ENCODE peak calls at places on chromosomes 5 and 9, in five cellular contexts. One of them, this sample, is unnamed.

GRCh38 chr5:81788271-81788670 is 37.4 kb upstream of the SSBP2 start:
- DNase-seq in fibroblast of mammary gland: no peak
- DNase-seq in heart left ventricle: no peak
- DNase-seq in Calu3: no peak
- DNase-seq in dorsolateral prefrontal cortex: no peak
- DNase-seq in this sample: no peak

GRCh38 chr5:179800696-179801201 is 5.9 kb downstream of the MGAT4B start:
- DNase-seq in heart left ventricle: peak
- DNase-seq in Calu3: no peak
- DNase-seq in fibroblast of mammary gland: no peak
- DNase-seq in dorsolateral prefrontal cortex: no peak
- DNase-seq in this sample: no peak

GRCh38 chr9:18269561-18269960 is 204.4 kb upstream of the ADAMTSL1 start:
- DNase-seq in dorsolateral prefrontal cortex: no peak
- DNase-seq in Calu3: no peak
- DNase-seq in fibroblast of mammary gland: no peak
- DNase-seq in heart left ventricle: no peak
- DNase-seq in this sample: no peak

GRCh38 chr5:141692533-141692888 is 10.5 kb upstream of the ARAP3 start:
- DNase-seq in heart left ventricle: no peak
- DNase-seq in dorsolateral prefrontal cortex: no peak
- DNase-seq in Calu3: no peak
- DNase-seq in fibroblast of mammary gland: no peak
- DNase-seq in this sample: no peak

GRCh38 chr5:140239939-140240700 is 62.8 kb downstream of the PFDN1 start:
- DNase-seq in Calu3: peak
- DNase-seq in heart left ventricle: peak
- DNase-seq in dorsolateral prefrontal cortex: peak
- DNase-seq in fibroblast of mammary gland: peak
- DNase-seq in this sample: peak

GRCh38 chr5:149855371-149855770 is 89.2 kb downstream of the PDE6A start:
- DNase-seq in heart left ventricle: no peak
- DNase-seq in fibroblast of mammary gland: no peak
- DNase-seq in Calu3: no peak
- DNase-seq in dorsolateral prefrontal cortex: no peak
- DNase-seq in this sample: no peak

GRCh38 chr9:6498982-6499381 is 86.0 kb downstream of the UHRF2 start:
- DNase-seq in Calu3: no peak
- DNase-seq in dorsolateral prefrontal cortex: no peak
- DNase-seq in heart left ventricle: no peak
- DNase-seq in fibroblast of mammary gland: peak
- DNase-seq in this sample: no peak

GRCh38 chr9:22119537-22120167 is 110.5 kb upstream of the CDKN2B start:
- DNase-seq in heart left ventricle: no peak
- DNase-seq in Calu3: peak
- DNase-seq in fibroblast of mammary gland: peak
- DNase-seq in dorsolateral prefrontal cortex: no peak
- DNase-seq in this sample: no peak

GRCh38 chr9:128358861-128359260 is 12.3 kb upstream of the URM1 start:
- DNase-seq in fibroblast of mammary gland: no peak
- DNase-seq in Calu3: no peak
- DNase-seq in heart left ventricle: no peak
- DNase-seq in dorsolateral prefrontal cortex: no peak
- DNase-seq in this sample: no peak

GRCh38 chr9:101451498-101451897 is 15.9 kb upstream of the ALDOB start:
- DNase-seq in fibroblast of mammary gland: no peak
- DNase-seq in Calu3: no peak
- DNase-seq in dorsolateral prefrontal cortex: no peak
- DNase-seq in heart left ventricle: no peak
- DNase-seq in this sample: no peak

GRCh38 chr5:54669845-54670635 is 152.5 kb downstream of the SNX18 start:
- DNase-seq in fibroblast of mammary gland: no peak
- DNase-seq in dorsolateral prefrontal cortex: no peak
- DNase-seq in Calu3: no peak
- DNase-seq in heart left ventricle: no peak
- DNase-seq in this sample: no peak

GRCh38 chr5:40680741-40681350 is 1.1 kb downstream of the PTGER4 start:
- DNase-seq in fibroblast of mammary gland: no peak
- DNase-seq in Calu3: peak
- DNase-seq in heart left ventricle: no peak
- DNase-seq in dorsolateral prefrontal cortex: no peak
- DNase-seq in this sample: no peak

GRCh38 chr9:40884072-40884901 is 244.2 kb downstream of the FOXD4L6 start:
- DNase-seq in fibroblast of mammary gland: no peak
- DNase-seq in Calu3: no peak
- DNase-seq in dorsolateral prefrontal cortex: no peak
- DNase-seq in heart left ventricle: no peak
- DNase-seq in this sample: no peak

GRCh38 chr5:83265318-83265717 is 188.0 kb downstream of the XRCC4 start:
- DNase-seq in heart left ventricle: no peak
- DNase-seq in Calu3: peak
- DNase-seq in fibroblast of mammary gland: no peak
- DNase-seq in dorsolateral prefrontal cortex: no peak
- DNase-seq in this sample: no peak

GRCh38 chr5:121299153-121299552 is 552.5 kb upstream of the FTMT start:
- DNase-seq in dorsolateral prefrontal cortex: no peak
- DNase-seq in heart left ventricle: no peak
- DNase-seq in fibroblast of mammary gland: no peak
- DNase-seq in Calu3: no peak
- DNase-seq in this sample: no peak

GRCh38 chr9:126295936-126296600 is 30.6 kb upstream of the MVB12B start:
- DNase-seq in heart left ventricle: no peak
- DNase-seq in dorsolateral prefrontal cortex: no peak
- DNase-seq in Calu3: no peak
- DNase-seq in fibroblast of mammary gland: no peak
- DNase-seq in this sample: peak

GRCh38 chr5:154351141-154351540 is 94.7 kb upstream of the SAP30L start:
- DNase-seq in fibroblast of mammary gland: no peak
- DNase-seq in dorsolateral prefrontal cortex: no peak
- DNase-seq in heart left ventricle: no peak
- DNase-seq in Calu3: no peak
- DNase-seq in this sample: no peak

GRCh38 chr5:15899481-15899880 is 280.1 kb downstream of the MARCHF11 start:
- DNase-seq in dorsolateral prefrontal cortex: no peak
- DNase-seq in heart left ventricle: no peak
- DNase-seq in Calu3: no peak
- DNase-seq in fibroblast of mammary gland: no peak
- DNase-seq in this sample: no peak

GRCh38 chr5:69528015-69528414 is 32.0 kb upstream of the GTF2H2C start:
- DNase-seq in Calu3: peak
- DNase-seq in heart left ventricle: no peak
- DNase-seq in dorsolateral prefrontal cortex: no peak
- DNase-seq in fibroblast of mammary gland: no peak
- DNase-seq in this sample: no peak

GRCh38 chr5:123844873-123845272 is 332.9 kb downstream of the CSNK1G3 start:
- DNase-seq in dorsolateral prefrontal cortex: no peak
- DNase-seq in fibroblast of mammary gland: no peak
- DNase-seq in heart left ventricle: no peak
- DNase-seq in Calu3: no peak
- DNase-seq in this sample: no peak

GRCh38 chr5:317086-317811 is 4.3 kb upstream of the AHRR start:
- DNase-seq in dorsolateral prefrontal cortex: peak
- DNase-seq in fibroblast of mammary gland: peak
- DNase-seq in Calu3: peak
- DNase-seq in heart left ventricle: no peak
- DNase-seq in this sample: no peak

GRCh38 chr5:100667021-100667671 is 132.0 kb downstream of the FAM174A start:
- DNase-seq in fibroblast of mammary gland: peak
- DNase-seq in heart left ventricle: no peak
- DNase-seq in dorsolateral prefrontal cortex: no peak
- DNase-seq in Calu3: no peak
- DNase-seq in this sample: no peak

GRCh38 chr9:135992486-135993408 is 31.6 kb upstream of the UBAC1 start:
- DNase-seq in heart left ventricle: peak
- DNase-seq in dorsolateral prefrontal cortex: no peak
- DNase-seq in Calu3: peak
- DNase-seq in fibroblast of mammary gland: peak
- DNase-seq in this sample: peak

GRCh38 chr5:172676914-172677475 is 35.9 kb downstream of the NEURL1B start:
- DNase-seq in dorsolateral prefrontal cortex: no peak
- DNase-seq in Calu3: no peak
- DNase-seq in fibroblast of mammary gland: no peak
- DNase-seq in heart left ventricle: no peak
- DNase-seq in this sample: no peak

GRCh38 chr9:4666042-4666699 is at the start of gene SPATA6L:
- DNase-seq in fibroblast of mammary gland: peak
- DNase-seq in Calu3: peak
- DNase-seq in dorsolateral prefrontal cortex: peak
- DNase-seq in heart left ventricle: peak
- DNase-seq in this sample: peak

GRCh38 chr5:131068893-131069643 is 96.0 kb downstream of the HINT1 start:
- DNase-seq in fibroblast of mammary gland: no peak
- DNase-seq in dorsolateral prefrontal cortex: peak
- DNase-seq in heart left ventricle: no peak
- DNase-seq in Calu3: no peak
- DNase-seq in this sample: no peak

GRCh38 chr5:170420809-170421412 is 31.7 kb upstream of the KCNMB1 start:
- DNase-seq in fibroblast of mammary gland: peak
- DNase-seq in dorsolateral prefrontal cortex: peak
- DNase-seq in Calu3: peak
- DNase-seq in heart left ventricle: peak
- DNase-seq in this sample: peak

GRCh38 chr5:159682623-159683022 is 233.7 kb upstream of the ADRA1B start:
- DNase-seq in Calu3: no peak
- DNase-seq in dorsolateral prefrontal cortex: no peak
- DNase-seq in fibroblast of mammary gland: no peak
- DNase-seq in heart left ventricle: no peak
- DNase-seq in this sample: no peak

GRCh38 chr5:116998024-116998423 is 423.4 kb upstream of the SEMA6A start:
- DNase-seq in heart left ventricle: no peak
- DNase-seq in dorsolateral prefrontal cortex: no peak
- DNase-seq in Calu3: no peak
- DNase-seq in fibroblast of mammary gland: no peak
- DNase-seq in this sample: no peak

GRCh38 chr5:89190515-89191265 is 307.7 kb upstream of the MEF2C start:
- DNase-seq in heart left ventricle: no peak
- DNase-seq in dorsolateral prefrontal cortex: no peak
- DNase-seq in fibroblast of mammary gland: no peak
- DNase-seq in Calu3: no peak
- DNase-seq in this sample: no peak

GRCh38 chr9:130857864-130858730 is 23.0 kb downstream of the ABL1 start:
- DNase-seq in heart left ventricle: peak
- DNase-seq in fibroblast of mammary gland: peak
- DNase-seq in dorsolateral prefrontal cortex: no peak
- DNase-seq in Calu3: no peak
- DNase-seq in this sample: peak

GRCh38 chr9:126499005-126499910 is 114.5 kb upstream of the LMX1B start:
- DNase-seq in Calu3: peak
- DNase-seq in fibroblast of mammary gland: peak
- DNase-seq in heart left ventricle: no peak
- DNase-seq in dorsolateral prefrontal cortex: no peak
- DNase-seq in this sample: no peak

GRCh38 chr9:21505425-21506179 is 23.5 kb upstream of the IFNE start:
- DNase-seq in fibroblast of mammary gland: peak
- DNase-seq in dorsolateral prefrontal cortex: no peak
- DNase-seq in heart left ventricle: no peak
- DNase-seq in Calu3: no peak
- DNase-seq in this sample: no peak

GRCh38 chr9:131887680-131888079 is 147.8 kb upstream of the RAPGEF1 start:
- DNase-seq in Calu3: no peak
- DNase-seq in fibroblast of mammary gland: no peak
- DNase-seq in dorsolateral prefrontal cortex: no peak
- DNase-seq in heart left ventricle: no peak
- DNase-seq in this sample: no peak

GRCh38 chr5:154851351-154851750 is 948 bp upstream of the FAXDC2 start:
- DNase-seq in dorsolateral prefrontal cortex: no peak
- DNase-seq in fibroblast of mammary gland: no peak
- DNase-seq in heart left ventricle: no peak
- DNase-seq in Calu3: no peak
- DNase-seq in this sample: no peak

GRCh38 chr5:123438902-123439301 is 15.7 kb upstream of the CEP120 start:
- DNase-seq in dorsolateral prefrontal cortex: no peak
- DNase-seq in heart left ventricle: no peak
- DNase-seq in Calu3: no peak
- DNase-seq in fibroblast of mammary gland: no peak
- DNase-seq in this sample: no peak

GRCh38 chr5:111146053-111146452 is 53.9 kb downstream of the WDR36 start:
- DNase-seq in dorsolateral prefrontal cortex: no peak
- DNase-seq in Calu3: no peak
- DNase-seq in heart left ventricle: no peak
- DNase-seq in fibroblast of mammary gland: no peak
- DNase-seq in this sample: no peak

GRCh38 chr5:111147502-111147901 is 55.4 kb downstream of the WDR36 start:
- DNase-seq in fibroblast of mammary gland: no peak
- DNase-seq in heart left ventricle: no peak
- DNase-seq in Calu3: no peak
- DNase-seq in dorsolateral prefrontal cortex: no peak
- DNase-seq in this sample: no peak

GRCh38 chr5:111153483-111153882 is 61.3 kb downstream of the WDR36 start:
- DNase-seq in fibroblast of mammary gland: no peak
- DNase-seq in dorsolateral prefrontal cortex: no peak
- DNase-seq in heart left ventricle: no peak
- DNase-seq in Calu3: no peak
- DNase-seq in this sample: no peak

GRCh38 chr5:111151998-111152397 is 59.9 kb downstream of the WDR36 start:
- DNase-seq in Calu3: no peak
- DNase-seq in heart left ventricle: no peak
- DNase-seq in dorsolateral prefrontal cortex: no peak
- DNase-seq in fibroblast of mammary gland: no peak
- DNase-seq in this sample: no peak
- TF ChIP-seq CTCF in Calu3: no peak
- TF ChIP-seq CTCF in heart left ventricle: no peak
- TF ChIP-seq CTCF in dorsolateral prefrontal cortex: no peak
- TF ChIP-seq CTCF in fibroblast of mammary gland: no peak
- TF ChIP-seq CTCF in this sample: no peak

DNA sequence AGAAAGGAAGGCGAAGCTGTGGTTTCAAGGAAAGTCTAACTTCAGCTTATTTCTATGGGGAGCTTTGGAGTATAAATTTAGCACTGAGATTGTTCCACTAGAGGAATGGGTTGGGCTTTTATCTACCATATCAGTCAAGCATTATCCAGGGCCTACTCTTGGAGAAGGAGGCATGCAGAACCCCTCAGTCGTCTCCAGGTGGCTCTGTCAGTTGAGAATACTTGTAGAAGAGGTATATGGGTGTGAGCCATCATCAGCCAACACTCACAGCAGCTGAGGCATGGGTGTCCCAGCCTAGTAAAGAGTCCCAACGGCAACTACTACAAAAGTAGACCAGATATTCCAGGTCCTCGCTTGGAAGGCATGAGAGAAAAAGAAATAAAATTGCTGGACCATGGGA is 548.5 kb upstream of the GRAMD2B start:
- DNase-seq in heart left ventricle: no peak
- DNase-seq in dorsolateral prefrontal cortex: no peak
- DNase-seq in fibroblast of mammary gland: no peak
- DNase-seq in Calu3: peak
- DNase-seq in this sample: no peak
- TF ChIP-seq CTCF in heart left ventricle: no peak
- TF ChIP-seq CTCF in dorsolateral prefrontal cortex: no peak
- TF ChIP-seq CTCF in fibroblast of mammary gland: no peak
- TF ChIP-seq CTCF in Calu3: no peak
- TF ChIP-seq CTCF in this sample: no peak

GRCh38 chr5:34509392-34509791 is 146.7 kb upstream of the RAI14 start:
- DNase-seq in heart left ventricle: no peak
- DNase-seq in fibroblast of mammary gland: no peak
- DNase-seq in Calu3: no peak
- DNase-seq in dorsolateral prefrontal cortex: no peak
- DNase-seq in this sample: no peak
- TF ChIP-seq CTCF in heart left ventricle: no peak
- TF ChIP-seq CTCF in fibroblast of mammary gland: no peak
- TF ChIP-seq CTCF in Calu3: no peak
- TF ChIP-seq CTCF in dorsolateral prefrontal cortex: no peak
- TF ChIP-seq CTCF in this sample: no peak

GRCh38 chr5:58770131-58770530 is 187.3 kb downstream of the RAB3C start:
- DNase-seq in heart left ventricle: no peak
- DNase-seq in dorsolateral prefrontal cortex: no peak
- DNase-seq in fibroblast of mammary gland: no peak
- DNase-seq in Calu3: no peak
- DNase-seq in this sample: no peak
- TF ChIP-seq CTCF in heart left ventricle: no peak
- TF ChIP-seq CTCF in dorsolateral prefrontal cortex: no peak
- TF ChIP-seq CTCF in fibroblast of mammary gland: no peak
- TF ChIP-seq CTCF in Calu3: no peak
- TF ChIP-seq CTCF in this sample: no peak